ENCODE peak calls at places on chromosomes 1 and 21, in nine cellular contexts. C, V, X, M, D, I, N, W and Z are unnamed samples.

GRCh38 chr1:33727310-33727709 is 136.6 kb upstream of the HMGB4 start:
- DNase-seq in C (no peak), V (no peak), X (no peak), M (no peak), D (no peak), I (no peak), N (no peak), W (no peak), Z (no peak)

GRCh38 chr1:183075861-183076260 is 52.6 kb downstream of the LAMC1 start:
- DNase-seq in C (no peak), V (no peak), X (no peak), M (no peak), D (no peak), I (no peak), N (no peak), W (no peak), Z (no peak)

GRCh38 chr1:227893696-227894305 is 53.9 kb downstream of the WNT9A start:
- DNase-seq in C (no peak), V (no peak), X (peak; percentile 27), M (no peak), D (no peak), I (no peak), N (peak; percentile 11), W (peak; percentile 20), Z (no peak)

GRCh38 chr1:202711949-202712635 is 1.8 kb upstream of the SYT2 start:
- DNase-seq in C (no peak), V (no peak), X (peak; percentile 15), M (no peak), D (no peak), I (no peak), N (no peak), W (no peak), Z (no peak)

GRCh38 chr1:21099034-21099868 is 77.4 kb downstream of the EIF4G3 start:
- DNase-seq in C (no peak), V (no peak), X (no peak), M (no peak), D (no peak), I (no peak), N (no peak), W (no peak), Z (no peak)

GRCh38 chr1:40717960-40718359 is 26.5 kb downstream of the NFYC start:
- DNase-seq in C (no peak), V (no peak), X (no peak), M (no peak), D (no peak), I (no peak), N (no peak), W (no peak), Z (no peak)

GRCh38 chr1:226946285-226946684 is 6.2 kb downstream of the COQ8A start:
- DNase-seq in C (no peak), V (no peak), X (no peak), M (no peak), D (no peak), I (no peak), N (peak; percentile 33), W (no peak), Z (no peak)

GRCh38 chr1:200873116-200873670 is 412 bp downstream of the GPR25 start:
- DNase-seq in C (no peak), V (no peak), X (no peak), M (peak; percentile 26), D (no peak), I (no peak), N (no peak), W (no peak), Z (no peak)

GRCh38 chr21:42618713-42619112 is 34.7 kb upstream of the PDE9A start:
- DNase-seq in C (no peak), V (no peak), X (no peak), M (no peak), D (no peak), I (no peak), N (no peak), W (no peak), Z (no peak)

GRCh38 chr1:33327587-33328325 is 6.9 kb upstream of the A3GALT2 start:
- DNase-seq in C (no peak), V (no peak), X (peak; percentile 54), M (peak; percentile 69), D (no peak), I (peak; percentile 42), N (peak; percentile 67), W (no peak), Z (peak; percentile 85)

GRCh38 chr1:54774820-54775498 is 10.6 kb upstream of the PARS2 start:
- DNase-seq in C (peak; percentile 33), V (peak; percentile 59), X (no peak), M (no peak), D (no peak), I (no peak), N (no peak), W (no peak), Z (no peak)

GRCh38 chr1:204320413-204320812 is 39.3 kb downstream of the PLEKHA6 start:
- DNase-seq in C (no peak), V (peak; percentile 39), X (no peak), M (no peak), D (no peak), I (no peak), N (no peak), W (no peak), Z (no peak)

GRCh38 chr21:35059742-35060141 is 10.6 kb upstream of the RUNX1 start:
- DNase-seq in C (no peak), V (no peak), X (no peak), M (no peak), D (no peak), I (no peak), N (no peak), W (no peak), Z (no peak)

GRCh38 chr1:56034222-56034621 is 545.1 kb downstream of the PLPP3 start:
- DNase-seq in C (no peak), V (no peak), X (no peak), M (no peak), D (no peak), I (no peak), N (no peak), W (no peak), Z (no peak)

GRCh38 chr1:205438213-205439158 is 16.6 kb upstream of the LEMD1 start:
- DNase-seq in C (peak; percentile 83), V (peak; percentile 60), X (peak; percentile 92), M (peak; percentile 83), D (peak; percentile 84), I (peak; percentile 84), N (peak; percentile 90), W (peak; percentile 86), Z (no peak)

GRCh38 chr1:77978293-77978968 is 441 bp downstream of the FUBP1 start:
- DNase-seq in C (peak; percentile 92), V (peak; percentile 88), X (no peak), M (peak; percentile 76), D (no peak), I (no peak), N (peak; percentile 85), W (no peak), Z (peak; percentile 83)

GRCh38 chr1:77977989-77978292 is 931 bp downstream of the FUBP1 start:
- DNase-seq in C (no peak), V (no peak), X (no peak), M (no peak), D (no peak), I (no peak), N (no peak), W (no peak), Z (no peak)

GRCh38 chr1:77975907-77976306 is 3.0 kb downstream of the FUBP1 start:
- DNase-seq in C (no peak), V (no peak), X (no peak), M (no peak), D (no peak), I (no peak), N (no peak), W (no peak), Z (no peak)

GRCh38 chr1:77976433-77977076 is 2.3 kb downstream of the FUBP1 start:
- DNase-seq in C (no peak), V (no peak), X (no peak), M (no peak), D (no peak), I (no peak), N (no peak), W (no peak), Z (no peak)

DNA sequence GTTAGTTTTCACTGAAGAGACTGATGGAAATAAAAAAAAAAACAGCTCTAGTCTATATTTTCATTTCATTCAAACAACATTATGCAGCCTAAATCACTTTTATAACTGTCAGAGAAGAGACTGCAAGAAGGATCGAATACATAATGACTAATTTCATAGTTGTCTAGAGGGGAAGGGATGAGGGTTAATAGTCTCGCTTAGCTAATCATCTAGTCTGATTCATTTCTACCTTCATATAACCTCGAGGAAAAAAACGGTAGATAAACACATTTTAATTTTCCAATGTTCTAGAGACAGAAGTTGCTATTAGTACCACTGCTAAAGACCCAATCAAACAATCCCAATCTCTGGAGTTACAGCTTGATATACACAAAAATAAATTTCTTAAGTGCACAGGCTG is 3.5 kb downstream of the FUBP1 start:
- DNase-seq in C (no peak), V (no peak), X (no peak), M (no peak), D (no peak), I (no peak), N (no peak), W (no peak), Z (no peak)
- H3K4me3 ChIP-seq in C (peak overlapping the region; percentile 83), V (peak overlapping the region; percentile 71), X (no peak overlapping the region), M (no peak overlapping the region), D (no peak overlapping the region), I (peak overlapping the region; percentile 76), N (peak overlapping the region; percentile 84), W (peak overlapping the region; percentile 62), Z (no peak overlapping the region)

GRCh38 chr1:31702836-31703404 is 897 bp downstream of the COL16A1 start:
- DNase-seq in C (no peak), V (no peak), X (no peak), M (no peak), D (no peak), I (no peak), N (no peak), W (no peak), Z (no peak)
- H3K4me3 ChIP-seq in C (no peak overlapping the region), V (no peak overlapping the region), X (peak overlapping the region; percentile 44), M (no peak overlapping the region), D (no peak overlapping the region), I (peak overlapping the region; percentile 55), N (peak overlapping the region; percentile 43), W (peak overlapping the region; percentile 34), Z (no peak overlapping the region)

DNA sequence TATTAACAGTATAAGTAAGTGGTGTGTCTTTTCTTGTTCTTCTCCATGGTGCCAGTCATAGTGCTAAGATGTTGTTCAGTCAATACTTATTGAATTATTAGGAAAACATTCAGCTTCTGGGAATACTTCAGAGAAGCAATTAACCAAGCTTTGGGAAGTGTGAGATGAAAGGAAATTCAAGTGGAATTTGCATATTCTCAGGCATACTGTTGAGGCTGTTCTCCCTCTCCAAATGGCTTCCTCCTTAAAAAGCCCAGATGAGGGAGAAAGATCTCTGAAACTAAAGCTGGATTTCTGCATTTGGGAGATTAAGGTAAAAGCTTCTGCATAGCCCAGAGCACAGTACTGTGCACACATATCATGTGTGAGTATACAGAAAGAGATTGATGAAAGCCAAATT is 73.4 kb downstream of the MACF1 start:
- DNase-seq in C (no peak), V (no peak), X (no peak), M (no peak), D (no peak), I (no peak), N (no peak), W (no peak), Z (no peak)
- H3K4me3 ChIP-seq in C (no peak overlapping the region), V (no peak overlapping the region), X (no peak overlapping the region), M (no peak overlapping the region), D (no peak overlapping the region), I (no peak overlapping the region), N (no peak overlapping the region), W (no peak overlapping the region), Z (no peak overlapping the region)

DNA sequence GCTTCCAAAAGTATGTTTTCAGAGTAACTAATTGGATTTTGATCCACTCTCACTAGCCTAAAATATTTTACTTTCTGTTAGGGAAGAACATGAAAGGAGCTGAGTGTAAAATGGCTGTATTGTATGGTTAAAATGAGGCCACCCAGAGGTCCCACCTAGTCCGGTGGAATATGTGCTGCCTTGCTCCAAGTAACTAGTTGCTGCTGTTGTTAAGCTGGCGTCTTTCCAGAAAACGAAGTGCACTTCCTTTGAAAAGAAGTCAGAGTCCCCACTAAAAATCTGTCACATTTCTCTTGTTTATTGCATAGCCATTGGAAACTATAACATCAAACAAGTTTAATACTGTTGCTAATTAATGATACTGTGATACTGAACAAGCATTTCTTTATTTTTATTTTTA is 3.2 kb downstream of the SLC25A33 start:
- DNase-seq in C (peak; percentile 64), V (no peak), X (no peak), M (no peak), D (no peak), I (no peak), N (no peak), W (no peak), Z (no peak)
- H3K4me3 ChIP-seq in C (no peak overlapping the region), V (no peak overlapping the region), X (no peak overlapping the region), M (no peak overlapping the region), D (no peak overlapping the region), I (peak overlapping the region; percentile 22), N (no peak overlapping the region), W (no peak overlapping the region), Z (no peak overlapping the region)